ENCODE peak calls at places on chromosomes 11 and 22, in six cellular contexts. V is left ventricle myocardium inferior, P is foreskin keratinocyte, S is adrenal gland, I is Peyer's patch, H is upper lobe of right lung. K is an unnamed sample. For H3K4me1, the result is how much of the 10 kb centered on the place peaks cover.

GRCh38 chr22:29992341-29993275 is 87.7 kb upstream of the HORMAD2 start:
- DNase-seq in V (no peak), P (peak), S (no peak), I (no peak), H (no peak), K (no peak)

GRCh38 chr22:36467946-36468345 is 13.5 kb downstream of the TXN2 start:
- DNase-seq in V (peak), P (peak), S (no peak), I (no peak), H (no peak), K (peak)

GRCh38 chr11:120184946-120185677 is 25.7 kb upstream of the OAF start:
- DNase-seq in V (peak), P (no peak), S (peak), I (peak), H (peak), K (peak)

GRCh38 chr22:27483095-27483798 is 318.3 kb downstream of the MN1 start:
- DNase-seq in V (no peak), P (no peak), S (no peak), I (no peak), H (no peak), K (no peak)

GRCh38 chr22:33110562-33111163 is 52.5 kb upstream of the SYN3 start:
- DNase-seq in V (no peak), P (peak), S (peak), I (no peak), H (no peak), K (no peak)

GRCh38 chr11:86066033-86066432 is 2.9 kb downstream of the PICALM start:
- DNase-seq in V (no peak), P (no peak), S (no peak), I (no peak), H (no peak), K (no peak)

GRCh38 chr11:65041206-65042035 is at the start of gene SAC3D1:
- DNase-seq in V (no peak), P (no peak), S (no peak), I (peak), H (peak), K (no peak)

GRCh38 chr11:103792981-103793468 is 243.4 kb upstream of the DDI1 start:
- DNase-seq in V (no peak), P (no peak), S (peak), I (no peak), H (no peak), K (peak)

DNA sequence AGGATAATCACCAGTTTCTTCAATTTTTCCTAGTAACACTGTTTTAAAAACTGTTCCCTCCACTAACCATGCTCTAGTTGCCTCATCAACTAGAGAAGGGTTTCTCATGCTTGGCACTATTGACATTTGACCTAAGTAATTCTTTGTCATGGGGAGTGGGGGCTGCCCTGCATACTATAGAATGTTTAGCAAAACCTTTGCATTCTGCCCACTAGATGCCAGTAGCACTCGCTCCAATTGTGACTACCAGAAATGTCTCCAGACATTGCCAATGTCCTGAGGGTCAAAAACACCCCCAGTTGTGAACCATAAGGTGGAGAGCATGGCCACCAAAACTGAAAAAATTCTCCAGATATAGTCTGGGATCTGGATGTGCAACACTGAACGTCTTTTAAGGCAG is 27.6 kb upstream of the BMAL1 start:
- DNase-seq in V (no peak), P (no peak), S (no peak), I (no peak), H (no peak), K (no peak)
- TF ChIP-seq CTCF in V (peak), P (peak), S (no peak), I (no peak), H (peak), K (no peak)

GRCh38 chr22:22355233-22355834 is 110.7 kb downstream of the VPREB1 start:
- DNase-seq in V (no peak), P (no peak), S (no peak), I (no peak), H (no peak), K (no peak)
- H3K27ac ChIP-seq in V (no peak), P (no peak), S (no peak), I (no peak), H (no peak), K (no peak)

GRCh38 chr22:38465673-38466490 is 2.0 kb upstream of the KDELR3 start:
- DNase-seq in V (no peak), P (no peak), S (no peak), I (peak), H (peak), K (no peak)

GRCh38 chr22:38461057-38461413 is 6.0 kb upstream of the KCNJ4 start:
- DNase-seq in V (no peak), P (no peak), S (no peak), I (no peak), H (no peak), K (no peak)

GRCh38 chr22:38461414-38462081 is 6.3 kb upstream of the KDELR3 start:
- DNase-seq in V (peak), P (peak), S (peak), I (peak), H (peak), K (peak)

GRCh38 chr22:38464992-38465672 is 2.8 kb upstream of the KDELR3 start:
- DNase-seq in V (no peak), P (no peak), S (no peak), I (peak), H (peak), K (no peak)

DNA sequence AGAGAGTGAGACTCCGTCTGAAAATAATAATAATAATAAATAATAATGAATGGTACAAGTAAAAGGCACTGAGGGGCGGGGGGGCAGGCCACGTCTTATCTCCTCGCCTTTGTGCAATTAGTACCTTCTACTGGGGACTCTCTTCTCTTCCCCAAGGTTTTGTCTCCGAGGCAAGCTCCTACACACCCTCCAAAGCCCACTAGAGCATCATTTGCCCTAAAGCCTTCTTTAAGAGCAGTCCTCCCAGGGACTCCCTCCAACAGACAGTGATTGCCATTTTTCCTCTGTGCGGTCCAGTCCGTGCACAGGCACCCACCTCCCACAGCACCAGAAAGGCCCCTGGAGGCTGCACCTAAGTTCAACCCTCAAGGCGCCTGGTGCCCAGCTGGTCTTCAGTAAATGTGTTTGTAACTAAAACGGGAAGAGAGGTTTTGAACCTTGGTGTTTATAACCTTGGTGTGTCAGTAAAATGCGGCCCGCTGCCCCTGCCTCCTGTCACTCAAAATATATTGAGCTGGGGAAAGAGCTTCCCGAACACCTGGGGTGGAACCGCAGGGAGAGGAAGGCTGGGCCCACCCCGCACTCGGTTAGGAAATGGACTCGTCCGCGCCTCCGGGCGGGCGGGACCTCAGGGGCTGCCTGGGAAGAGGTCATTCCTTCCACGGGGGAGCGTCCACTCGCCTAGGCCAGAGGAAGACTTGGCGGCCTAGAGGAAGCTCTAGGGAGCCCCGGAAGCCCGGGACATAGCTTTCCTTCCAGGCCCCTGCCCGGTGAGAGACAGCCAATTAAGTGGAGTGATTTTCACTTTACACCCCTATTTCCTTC is 4.7 kb upstream of the KDELR3 start:
- DNase-seq in V (peak), P (no peak), S (no peak), I (peak), H (peak), K (no peak)
- H3K4me1 ChIP-seq in V (under half), P (under half), S (under half), I (under half), H (under half), K (under half)

DNA sequence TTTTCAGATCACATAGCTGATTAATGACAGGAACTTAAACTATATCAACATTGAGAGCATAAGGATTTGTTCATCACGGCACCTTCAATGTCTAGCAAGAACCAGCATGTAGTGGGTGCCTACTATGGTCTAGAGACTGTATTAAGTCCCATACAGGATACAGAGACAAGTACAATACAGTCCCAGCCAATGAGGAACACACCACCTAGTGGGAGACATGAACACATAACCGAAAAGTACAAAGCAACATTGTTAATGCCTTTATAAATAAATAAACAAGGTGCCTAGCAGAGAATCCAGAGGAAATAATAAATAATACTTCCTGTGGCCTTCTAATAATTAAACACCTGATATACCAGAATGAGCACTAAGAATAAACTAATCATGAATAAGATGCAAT is 87.7 kb upstream of the OPCML start:
- DNase-seq in V (no peak), P (no peak), S (no peak), I (no peak), H (no peak), K (no peak)
- TF ChIP-seq CTCF in V (peak), P (peak), S (no peak), I (no peak), H (peak), K (no peak)

GRCh38 chr11:72724851-72725730 is 27.1 kb downstream of the ARAP1 start:
- DNase-seq in V (peak), P (peak), S (peak), I (no peak), H (no peak), K (no peak)

GRCh38 chr11:72725731-72726042 is 26.5 kb downstream of the ARAP1 start:
- DNase-seq in V (no peak), P (no peak), S (no peak), I (no peak), H (no peak), K (no peak)

GRCh38 chr11:72722050-72722748 is 30.0 kb downstream of the ARAP1 start:
- DNase-seq in V (peak), P (peak), S (peak), I (peak), H (peak), K (peak)

GRCh38 chr11:72723508-72723907 is 28.7 kb downstream of the ARAP1 start:
- DNase-seq in V (no peak), P (peak), S (no peak), I (peak), H (no peak), K (no peak)

GRCh38 chr11:72724021-72724561 is 28.1 kb downstream of the ARAP1 start:
- DNase-seq in V (no peak), P (no peak), S (no peak), I (no peak), H (no peak), K (no peak)
- H3K27ac ChIP-seq in V (no peak), P (no peak), S (peak), I (no peak), H (peak), K (no peak)

DNA sequence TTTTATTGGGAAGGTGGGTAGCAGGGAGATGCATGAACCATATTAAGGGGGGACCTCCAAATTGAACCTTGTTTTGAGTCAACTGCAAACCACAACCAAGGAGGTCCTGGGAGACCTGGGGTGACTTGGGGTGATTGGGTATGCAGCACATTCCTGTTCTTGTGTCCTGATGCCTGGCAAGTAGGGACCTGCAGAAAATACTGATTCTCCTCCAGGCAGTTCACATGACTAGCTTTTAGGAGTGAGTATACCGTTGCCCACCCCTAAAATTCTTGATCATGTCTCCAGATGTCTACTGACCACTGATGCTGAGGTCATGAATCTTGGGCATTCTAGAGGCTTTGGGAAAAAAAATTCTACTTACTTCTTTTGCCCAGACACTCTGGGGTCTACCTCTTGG is 6.3 kb downstream of the EHF start:
- DNase-seq in V (no peak), P (peak), S (no peak), I (no peak), H (no peak), K (no peak)
- H3K4me1 ChIP-seq in V (under half), P (under half), S (under half), I (under half), H (under half), K (under half)

GRCh38 chr11:102010776-102011500 is 36.3 kb upstream of the CFAP300 start:
- DNase-seq in V (peak), P (peak), S (peak), I (peak), H (peak), K (peak)
- TF ChIP-seq CTCF in V (no peak), P (no peak), S (no peak), I (no peak), H (no peak), K (no peak)

DNA sequence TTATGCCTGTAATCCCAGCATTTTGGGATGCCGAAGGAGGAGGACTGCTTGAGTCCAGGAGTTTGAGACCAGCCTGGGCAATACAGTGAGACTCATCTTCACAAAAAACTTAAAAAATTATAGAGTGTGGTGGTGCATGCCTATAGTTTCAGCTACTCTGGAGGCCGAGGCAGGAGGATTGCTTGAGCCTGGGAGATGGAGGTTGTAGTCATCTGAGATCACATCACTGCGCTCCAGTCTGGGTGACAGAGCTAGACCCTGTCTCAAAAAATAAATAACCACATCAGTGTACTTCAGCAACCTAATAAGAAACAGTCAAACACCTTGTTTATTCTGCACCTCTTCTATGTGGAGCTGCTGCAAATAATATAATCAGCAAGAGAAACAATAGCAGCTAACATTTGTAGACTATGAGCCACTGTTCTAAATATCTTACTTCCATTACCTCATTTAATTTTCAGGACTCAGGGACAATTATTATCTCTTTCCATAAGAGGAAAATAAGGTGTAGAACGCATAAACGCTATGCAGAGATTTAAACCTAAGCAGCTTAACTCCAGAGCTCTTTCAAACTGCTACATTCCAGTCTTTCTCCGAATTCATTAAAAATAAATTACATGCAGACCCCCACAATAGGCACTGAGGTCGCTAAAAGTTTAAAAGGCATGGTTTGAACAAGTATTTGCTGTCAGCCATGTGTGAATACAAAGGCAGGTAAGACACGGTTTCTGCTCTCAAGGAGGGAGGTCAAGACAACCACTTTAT is 1.2 kb downstream of the NARS2 start:
- DNase-seq in V (no peak), P (peak), S (no peak), I (no peak), H (no peak), K (no peak)
- H3K27ac ChIP-seq in V (no peak), P (peak), S (no peak), I (peak), H (peak), K (peak)

GRCh38 chr22:46001426-46002106 is 24.6 kb upstream of the WNT7B start:
- DNase-seq in V (peak), P (no peak), S (peak), I (peak), H (peak), K (no peak)

GRCh38 chr22:46004105-46004866 is 27.3 kb upstream of the WNT7B start:
- DNase-seq in V (peak), P (no peak), S (no peak), I (peak), H (peak), K (peak)

GRCh38 chr22:46001046-46001425 is 24.1 kb upstream of the WNT7B start:
- DNase-seq in V (no peak), P (no peak), S (peak), I (no peak), H (peak), K (no peak)

GRCh38 chr22:46003271-46004091 is 26.5 kb upstream of the WNT7B start:
- DNase-seq in V (peak), P (no peak), S (no peak), I (peak), H (peak), K (peak)

DNA sequence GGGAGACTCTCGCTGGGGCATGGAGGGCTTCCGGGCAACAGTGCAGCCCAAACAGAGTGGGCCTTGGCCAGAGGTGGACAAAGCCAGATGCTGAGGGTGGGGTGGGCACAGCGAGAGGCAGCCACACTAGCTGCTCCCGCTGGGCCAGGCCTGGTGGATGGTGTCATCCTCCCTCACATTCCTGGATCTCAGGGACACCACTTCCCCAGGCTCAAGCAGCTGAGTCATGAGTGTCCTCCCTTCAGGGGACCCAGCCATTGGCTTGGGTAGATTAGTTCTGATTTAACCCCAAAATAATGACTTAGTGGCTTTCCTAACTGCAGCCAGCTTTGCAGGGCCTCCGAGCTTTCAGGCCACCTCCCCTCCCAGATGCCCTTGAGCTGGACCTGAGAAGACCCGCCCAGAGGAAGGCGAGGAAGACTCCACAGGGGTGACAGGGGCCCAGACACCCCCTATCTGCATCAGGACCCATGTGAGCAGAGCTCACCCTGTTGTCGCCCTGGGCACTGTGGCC is 25.9 kb upstream of the WNT7B start:
- DNase-seq in V (peak), P (no peak), S (peak), I (no peak), H (peak), K (no peak)
- H3K4me1 ChIP-seq in V (half or more), P (under half), S (half or more), I (under half), H (half or more), K (under half)

GRCh38 chr22:47776329-47776728 is 1013.9 kb downstream of the TBC1D22A start:
- DNase-seq in V (no peak), P (no peak), S (no peak), I (no peak), H (no peak), K (no peak)
- TF ChIP-seq CTCF in V (no peak), P (no peak), S (no peak), I (no peak), H (no peak), K (no peak)